ENCODE peak calls at places on chromosomes 13 and 19, in seven cellular contexts. U is epithelial cell of esophagus, K is body of pancreas, S is left ventricle myocardium inferior, X is right lobe of liver, W is choroid plexus epithelial cell, R is foreskin fibroblast. H is an unnamed sample.

GRCh38 chr19:19224852-19225494 is 13.2 kb downstream of the NCAN start:
- DNase-seq in U (peak; percentile 66), K (peak; percentile 78), S (peak; percentile 54), X (peak; percentile 81), W (peak; percentile 58), R (peak; percentile 76), H (peak; percentile 71)

GRCh38 chr19:17996826-17997316 is 11.1 kb upstream of the ARRDC2 start:
- DNase-seq in U (peak; percentile 71), K (peak; percentile 86), S (peak; percentile 86), X (peak; percentile 89), W (peak; percentile 76), R (peak; percentile 89), H (peak; percentile 89)

GRCh38 chr13:101624210-101624922 is 171.9 kb downstream of the ITGBL1 start:
- DNase-seq in U (no peak), K (no peak), S (no peak), X (no peak), W (peak; percentile 61), R (no peak), H (no peak)

GRCh38 chr13:114035583-114036501 is 62.0 kb upstream of the C13orf46 start:
- DNase-seq in U (no peak), K (peak; percentile 31), S (peak; percentile 54), X (no peak), W (peak; percentile 65), R (peak; percentile 68), H (no peak)

GRCh38 chr19:6416658-6417405 is 7.8 kb downstream of the KHSRP start:
- DNase-seq in U (no peak), K (no peak), S (no peak), X (no peak), W (no peak), R (no peak), H (no peak)

GRCh38 chr19:5335101-5335500 is 5.5 kb downstream of the PTPRS start:
- DNase-seq in U (no peak), K (no peak), S (no peak), X (no peak), W (no peak), R (no peak), H (no peak)

GRCh38 chr13:44331912-44332840 is 41.4 kb upstream of the SERP2 start:
- DNase-seq in U (no peak), K (peak; percentile 51), S (peak; percentile 69), X (no peak), W (peak; percentile 96), R (peak; percentile 76), H (no peak)

GRCh38 chr19:51691122-51692064 is 1.7 kb upstream of the SPACA6 start:
- DNase-seq in U (peak; percentile 18), K (no peak), S (no peak), X (no peak), W (peak; percentile 67), R (peak; percentile 56), H (no peak)

GRCh38 chr19:18298601-18299000 is 17.2 kb upstream of the JUND start:
- DNase-seq in U (no peak), K (no peak), S (no peak), X (no peak), W (no peak), R (no peak), H (no peak)

GRCh38 chr13:29434217-29434940 is 161.1 kb downstream of the SLC7A1 start:
- DNase-seq in U (no peak), K (no peak), S (no peak), X (no peak), W (no peak), R (no peak), H (no peak)

GRCh38 chr13:30816733-30817132 is 81.4 kb downstream of the ALOX5AP start:
- DNase-seq in U (no peak), K (no peak), S (no peak), X (no peak), W (no peak), R (no peak), H (no peak)

GRCh38 chr19:43901395-43902390 is 33.4 kb downstream of the ZNF45 start:
- DNase-seq in U (peak; percentile 80), K (peak; percentile 87), S (peak; percentile 82), X (peak; percentile 84), W (peak; percentile 91), R (peak; percentile 93), H (peak; percentile 62)

GRCh38 chr19:52542984-52543664 is 15.7 kb downstream of the ZNF808 start:
- DNase-seq in U (no peak), K (no peak), S (no peak), X (no peak), W (peak; percentile 10), R (no peak), H (no peak)

GRCh38 chr19:47004012-47004465 is 15.6 kb upstream of the NPAS1 start:
- DNase-seq in U (no peak), K (no peak), S (no peak), X (no peak), W (no peak), R (no peak), H (no peak)

GRCh38 chr13:55560331-55560730 is 1580.4 kb upstream of the PRR20A start:
- DNase-seq in U (no peak), K (no peak), S (no peak), X (no peak), W (no peak), R (no peak), H (no peak)

GRCh38 chr19:47445937-47446402 is 25.7 kb downstream of the SLC8A2 start:
- DNase-seq in U (peak; percentile 22), K (peak; percentile 62), S (no peak), X (peak; percentile 54), W (no peak), R (peak; percentile 51), H (peak; percentile 46)

GRCh38 chr13:113742000-113742441 is 17.0 kb upstream of the TMEM255B start:
- DNase-seq in U (peak; percentile 53), K (peak; percentile 60), S (no peak), X (peak; percentile 71), W (peak; percentile 56), R (peak; percentile 87), H (no peak)

GRCh38 chr13:23851106-23851505 is 38.1 kb downstream of the MIPEP start:
- DNase-seq in U (peak; percentile 70), K (no peak), S (no peak), X (no peak), W (peak; percentile 69), R (peak; percentile 58), H (no peak)

GRCh38 chr13:98480915-98481510 is 95.9 kb downstream of the STK24 start:
- DNase-seq in U (no peak), K (peak; percentile 42), S (peak; percentile 60), X (no peak), W (peak; percentile 77), R (peak; percentile 75), H (no peak)

GRCh38 chr13:98484289-98485219 is 92.4 kb downstream of the STK24 start:
- DNase-seq in U (peak; percentile 100), K (peak; percentile 96), S (peak; percentile 51), X (peak; percentile 83), W (peak; percentile 95), R (peak; percentile 96), H (no peak)

GRCh38 chr13:98483636-98484288 is 93.1 kb downstream of the STK24 start:
- DNase-seq in U (no peak), K (no peak), S (no peak), X (no peak), W (peak; percentile 65), R (peak; percentile 68), H (no peak)

GRCh38 chr13:98481511-98481951 is 95.4 kb downstream of the STK24 start:
- DNase-seq in U (no peak), K (no peak), S (no peak), X (no peak), W (no peak), R (no peak), H (no peak)

DNA sequence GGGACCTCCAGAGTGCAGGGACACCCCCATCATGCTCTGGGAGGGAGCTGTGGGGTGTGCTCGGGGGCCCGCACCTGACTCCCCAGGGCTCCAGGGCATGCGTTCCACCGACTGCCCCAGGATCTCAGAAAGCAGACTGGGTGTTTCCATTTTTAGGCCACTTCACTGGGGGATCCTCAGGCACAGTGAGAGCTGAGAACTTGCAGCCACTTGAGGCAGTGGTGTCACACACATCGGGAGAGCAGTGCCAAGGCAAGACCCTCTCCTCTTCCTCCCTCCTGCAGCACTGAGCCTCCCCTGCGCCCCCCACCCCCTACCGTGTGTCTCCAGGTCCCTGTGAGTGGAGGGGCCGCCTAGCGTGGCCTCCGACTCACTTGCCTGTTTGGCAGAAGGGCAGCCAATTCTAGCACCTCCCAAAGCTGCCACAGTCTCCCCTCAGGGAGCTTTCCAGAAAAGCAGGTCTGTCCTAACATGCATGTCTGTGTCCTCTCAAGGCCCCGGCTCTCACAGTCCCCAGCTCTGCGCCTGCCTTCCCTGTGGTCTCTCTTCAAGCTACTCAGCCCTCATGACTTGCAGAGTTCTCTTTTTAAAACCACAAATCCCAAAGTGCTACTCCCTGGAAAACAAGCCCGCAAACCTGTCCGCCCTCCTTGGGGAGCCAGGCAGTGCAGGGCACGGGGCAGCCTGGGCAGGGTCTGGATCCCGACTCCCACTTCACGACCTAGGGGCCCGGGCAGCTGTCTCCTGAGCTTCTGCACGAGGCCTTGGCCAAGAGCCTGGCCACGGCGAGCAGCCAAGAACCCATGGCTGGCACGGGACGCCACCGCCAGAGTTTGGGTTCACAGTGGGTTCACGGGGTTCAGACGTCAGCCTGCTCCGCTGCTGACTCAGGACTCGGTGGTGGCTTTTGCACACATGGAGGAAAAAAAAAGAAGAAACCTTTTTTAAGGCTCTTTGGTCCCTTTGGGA is 94.1 kb downstream of the STK24 start:
- DNase-seq in U (peak; percentile 40), K (peak; percentile 75), S (peak; percentile 80), X (peak; percentile 92), W (peak; percentile 73), R (peak; percentile 90), H (no peak)
- TF ChIP-seq CTCF in U (peak; percentile 3), K (no peak), S (peak; percentile 28), X (no peak), W (peak; percentile 44), R (no peak), H (no peak)

GRCh38 chr19:32676186-32676894 is 692 bp downstream of the RGS9BP start:
- DNase-seq in U (peak; percentile 52), K (no peak), S (no peak), X (peak; percentile 59), W (no peak), R (peak; percentile 34), H (no peak)
- TF ChIP-seq CTCF in U (no peak), K (no peak), S (no peak), X (no peak), W (no peak), R (no peak), H (no peak)

GRCh38 chr13:99766641-99767045 is 204.9 kb downstream of the ZIC5 start:
- DNase-seq in U (no peak), K (no peak), S (no peak), X (no peak), W (peak; percentile 23), R (no peak), H (no peak)
- TF ChIP-seq CTCF in U (no peak), K (no peak), S (no peak), X (peak; percentile 30), W (peak; percentile 39), R (no peak), H (no peak)

DNA sequence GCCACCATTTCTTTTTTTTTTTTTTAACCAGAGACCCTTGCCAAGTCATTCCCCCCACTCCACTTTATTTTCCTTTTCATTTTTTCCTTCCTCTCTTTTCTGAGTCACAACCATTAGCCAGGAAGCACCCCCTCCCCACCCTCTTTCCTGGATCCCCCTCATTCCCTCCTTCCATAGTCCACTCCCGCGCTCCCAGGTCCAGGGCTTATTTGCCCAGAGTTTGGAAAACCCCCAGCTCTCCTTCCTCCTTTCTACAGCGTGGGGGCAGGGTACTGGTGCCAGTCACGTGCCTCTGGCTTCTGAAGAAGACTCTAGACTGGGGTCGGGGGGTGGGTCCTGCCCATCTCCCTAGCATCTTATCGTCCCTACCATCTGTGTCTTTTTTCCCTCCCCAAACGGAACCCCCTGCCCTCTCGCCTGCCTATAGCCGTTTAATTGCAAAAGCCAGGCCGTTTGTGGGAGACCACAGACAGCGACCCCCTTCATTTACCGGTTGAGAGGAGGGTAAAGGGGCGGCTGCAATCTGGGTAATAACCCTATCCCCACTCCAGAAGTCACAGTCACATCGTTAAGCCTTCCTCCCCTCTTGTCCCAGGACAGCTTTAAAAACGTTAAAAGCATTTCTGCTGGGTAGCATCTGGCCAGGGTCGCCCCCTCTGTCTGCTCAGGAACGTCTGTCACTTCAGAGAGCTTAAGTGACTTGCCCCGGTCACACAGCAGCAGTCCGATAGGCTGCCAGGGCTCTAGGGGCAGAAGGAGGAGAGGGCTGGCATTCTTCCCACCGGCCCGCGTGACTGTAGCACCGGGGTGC is 961 bp upstream of the CALR start:
- DNase-seq in U (no peak), K (peak; percentile 66), S (no peak), X (peak; percentile 64), W (no peak), R (no peak), H (no peak)
- TF ChIP-seq CTCF in U (no peak), K (no peak), S (no peak), X (no peak), W (no peak), R (no peak), H (no peak)